ENCODE peak calls at places on chromosomes 2 and 18, in six cellular contexts. One of them, this sample, is unnamed.

GRCh38 chr2:50615296-50615695 is 416.6 kb downstream of the NRXN1 start:
- DNase-seq in neuronal stem cell: no peak
- DNase-seq in colonic mucosa: no peak
- DNase-seq in lung: no peak
- DNase-seq in lower lobe of right lung: no peak
- DNase-seq in GM12865: no peak
- DNase-seq in this sample: no peak

GRCh38 chr2:145110668-145111067 is 590.7 kb upstream of the ZEB2 start:
- DNase-seq in neuronal stem cell: no peak
- DNase-seq in colonic mucosa: no peak
- DNase-seq in lung: no peak
- DNase-seq in lower lobe of right lung: no peak
- DNase-seq in GM12865: no peak
- DNase-seq in this sample: no peak

GRCh38 chr2:43486604-43487003 is 109.2 kb downstream of the THADA start:
- DNase-seq in neuronal stem cell: no peak
- DNase-seq in colonic mucosa: no peak
- DNase-seq in lung: no peak
- DNase-seq in lower lobe of right lung: no peak
- DNase-seq in GM12865: no peak
- DNase-seq in this sample: no peak

GRCh38 chr2:55364189-55365055 is 55.2 kb downstream of the CCDC88A start:
- DNase-seq in neuronal stem cell: no peak
- DNase-seq in colonic mucosa: peak; percentile 26
- DNase-seq in lung: peak; percentile 62
- DNase-seq in lower lobe of right lung: no peak
- DNase-seq in GM12865: no peak
- DNase-seq in this sample: no peak

GRCh38 chr2:40287201-40287600 is 164.7 kb downstream of the SLC8A1 start:
- DNase-seq in neuronal stem cell: no peak
- DNase-seq in colonic mucosa: no peak
- DNase-seq in lung: no peak
- DNase-seq in lower lobe of right lung: no peak
- DNase-seq in GM12865: no peak
- DNase-seq in this sample: no peak

GRCh38 chr2:54455584-54456525 is at the start of gene SPTBN1:
- DNase-seq in neuronal stem cell: peak; percentile 86
- DNase-seq in colonic mucosa: peak; percentile 68
- DNase-seq in lung: peak; percentile 88
- DNase-seq in lower lobe of right lung: peak; percentile 91
- DNase-seq in GM12865: no peak
- DNase-seq in this sample: peak; percentile 72

GRCh38 chr2:5409925-5410360 is 282.2 kb upstream of the SOX11 start:
- DNase-seq in neuronal stem cell: peak; percentile 73
- DNase-seq in colonic mucosa: no peak
- DNase-seq in lung: no peak
- DNase-seq in lower lobe of right lung: no peak
- DNase-seq in GM12865: no peak
- DNase-seq in this sample: no peak

GRCh38 chr2:225691711-225692110 is 292.2 kb downstream of the NYAP2 start:
- DNase-seq in neuronal stem cell: no peak
- DNase-seq in colonic mucosa: no peak
- DNase-seq in lung: no peak
- DNase-seq in lower lobe of right lung: no peak
- DNase-seq in GM12865: no peak
- DNase-seq in this sample: no peak

GRCh38 chr2:24894750-24895149 is 25.3 kb downstream of the ADCY3 start:
- DNase-seq in neuronal stem cell: no peak
- DNase-seq in colonic mucosa: no peak
- DNase-seq in lung: no peak
- DNase-seq in lower lobe of right lung: no peak
- DNase-seq in GM12865: no peak
- DNase-seq in this sample: no peak

GRCh38 chr18:51624311-51624710 is 426.8 kb upstream of the MEX3C start:
- DNase-seq in neuronal stem cell: no peak
- DNase-seq in colonic mucosa: no peak
- DNase-seq in lung: no peak
- DNase-seq in lower lobe of right lung: no peak
- DNase-seq in GM12865: no peak
- DNase-seq in this sample: no peak

GRCh38 chr2:174247474-174248186 is 702 bp downstream of the OLA1 start:
- DNase-seq in neuronal stem cell: no peak
- DNase-seq in colonic mucosa: peak; percentile 44
- DNase-seq in lung: no peak
- DNase-seq in lower lobe of right lung: no peak
- DNase-seq in GM12865: peak; percentile 37
- DNase-seq in this sample: peak; percentile 53

GRCh38 chr2:205706769-205707375 is 24.6 kb downstream of the NRP2 start:
- DNase-seq in neuronal stem cell: no peak
- DNase-seq in colonic mucosa: peak; percentile 35
- DNase-seq in lung: no peak
- DNase-seq in lower lobe of right lung: peak; percentile 72
- DNase-seq in GM12865: peak; percentile 92
- DNase-seq in this sample: peak; percentile 80

GRCh38 chr18:46706968-46707367 is 49.9 kb downstream of the ST8SIA5 start:
- DNase-seq in neuronal stem cell: no peak
- DNase-seq in colonic mucosa: no peak
- DNase-seq in lung: no peak
- DNase-seq in lower lobe of right lung: no peak
- DNase-seq in GM12865: no peak
- DNase-seq in this sample: no peak

GRCh38 chr2:10043906-10044601 is 704 bp downstream of the KLF11 start:
- DNase-seq in neuronal stem cell: peak; percentile 59
- DNase-seq in colonic mucosa: peak; percentile 97
- DNase-seq in lung: peak; percentile 95
- DNase-seq in lower lobe of right lung: peak; percentile 99
- DNase-seq in GM12865: peak; percentile 96
- DNase-seq in this sample: peak; percentile 68

GRCh38 chr2:70132244-70133126 is 45.2 kb downstream of the PCBP1 start:
- DNase-seq in neuronal stem cell: no peak
- DNase-seq in colonic mucosa: peak; percentile 52
- DNase-seq in lung: no peak
- DNase-seq in lower lobe of right lung: peak; percentile 48
- DNase-seq in GM12865: peak; percentile 90
- DNase-seq in this sample: peak; percentile 86

GRCh38 chr2:181234429-181235410 is 222.5 kb upstream of the ITGA4 start:
- DNase-seq in neuronal stem cell: no peak
- DNase-seq in colonic mucosa: no peak
- DNase-seq in lung: no peak
- DNase-seq in lower lobe of right lung: no peak
- DNase-seq in GM12865: no peak
- DNase-seq in this sample: peak; percentile 34

GRCh38 chr2:120205901-120206581 is 17.2 kb downstream of the TMEM185B start:
- DNase-seq in neuronal stem cell: peak; percentile 35
- DNase-seq in colonic mucosa: peak; percentile 54
- DNase-seq in lung: no peak
- DNase-seq in lower lobe of right lung: no peak
- DNase-seq in GM12865: peak; percentile 47
- DNase-seq in this sample: peak; percentile 53

GRCh38 chr18:55444496-55444895 is 143.5 kb downstream of the TCF4 start:
- DNase-seq in neuronal stem cell: no peak
- DNase-seq in colonic mucosa: no peak
- DNase-seq in lung: no peak
- DNase-seq in lower lobe of right lung: no peak
- DNase-seq in GM12865: no peak
- DNase-seq in this sample: no peak

GRCh38 chr2:217691920-217692666 is 310.7 kb downstream of the TNS1 start:
- DNase-seq in neuronal stem cell: no peak
- DNase-seq in colonic mucosa: no peak
- DNase-seq in lung: peak; percentile 40
- DNase-seq in lower lobe of right lung: peak; percentile 66
- DNase-seq in GM12865: no peak
- DNase-seq in this sample: no peak

GRCh38 chr2:215680605-215681598 is 245.0 kb upstream of the FN1 start:
- DNase-seq in neuronal stem cell: no peak
- DNase-seq in colonic mucosa: no peak
- DNase-seq in lung: peak; percentile 49
- DNase-seq in lower lobe of right lung: no peak
- DNase-seq in GM12865: peak; percentile 37
- DNase-seq in this sample: peak; percentile 83

GRCh38 chr2:8154936-8155335 is 526.9 kb upstream of the ID2 start:
- DNase-seq in neuronal stem cell: no peak
- DNase-seq in colonic mucosa: no peak
- DNase-seq in lung: no peak
- DNase-seq in lower lobe of right lung: no peak
- DNase-seq in GM12865: peak; percentile 28
- DNase-seq in this sample: peak; percentile 17

GRCh38 chr2:165666605-165667004 is 127.4 kb downstream of the GALNT3 start:
- DNase-seq in neuronal stem cell: no peak
- DNase-seq in colonic mucosa: no peak
- DNase-seq in lung: no peak
- DNase-seq in lower lobe of right lung: no peak
- DNase-seq in GM12865: no peak
- DNase-seq in this sample: no peak
- H3K4me3 ChIP-seq in neuronal stem cell: no peak overlapping the region
- H3K4me3 ChIP-seq in colonic mucosa: no peak overlapping the region
- H3K4me3 ChIP-seq in lung: no peak overlapping the region
- H3K4me3 ChIP-seq in lower lobe of right lung: no peak overlapping the region
- H3K4me3 ChIP-seq in GM12865: no peak overlapping the region
- H3K4me3 ChIP-seq in this sample: no peak overlapping the region

DNA sequence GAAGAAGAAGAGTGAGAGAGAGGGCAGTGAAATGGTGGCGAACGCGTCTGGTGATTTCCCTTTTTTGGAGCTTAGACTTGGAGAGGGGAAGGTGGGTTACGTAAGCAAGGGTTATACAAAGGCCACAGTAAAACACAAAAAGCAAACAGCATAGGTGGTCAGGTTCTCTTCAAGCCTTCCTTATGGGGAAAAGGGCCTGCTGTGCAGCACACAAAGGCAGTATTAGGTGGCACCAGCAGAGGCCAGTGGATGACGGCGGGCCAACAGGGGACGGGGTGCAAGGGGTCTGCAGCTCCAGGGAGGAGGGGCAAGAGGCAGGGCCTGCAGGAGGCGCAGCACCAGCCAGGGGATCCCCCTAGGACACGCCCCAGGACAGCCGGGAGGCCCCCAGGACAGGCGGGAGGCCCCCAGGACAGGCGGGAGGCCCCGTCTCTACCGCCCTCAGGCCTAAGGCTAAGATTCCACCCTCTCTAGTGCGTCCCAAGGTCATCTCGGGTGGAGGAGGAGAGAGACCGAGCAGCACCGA is 32.6 kb upstream of the NPC1 start:
- DNase-seq in neuronal stem cell: peak; percentile 51
- DNase-seq in colonic mucosa: peak; percentile 46
- DNase-seq in lung: no peak
- DNase-seq in lower lobe of right lung: peak; percentile 59
- DNase-seq in GM12865: peak; percentile 36
- DNase-seq in this sample: peak; percentile 82
- H3K4me3 ChIP-seq in neuronal stem cell: peak overlapping the region; percentile 23
- H3K4me3 ChIP-seq in colonic mucosa: peak overlapping the region; percentile 31
- H3K4me3 ChIP-seq in lung: no peak overlapping the region
- H3K4me3 ChIP-seq in lower lobe of right lung: peak overlapping the region; percentile 55
- H3K4me3 ChIP-seq in GM12865: peak overlapping the region; percentile 50
- H3K4me3 ChIP-seq in this sample: peak overlapping the region; percentile 47

GRCh38 chr2:31239842-31240198 is 5.9 kb downstream of the EHD3 start:
- DNase-seq in neuronal stem cell: no peak
- DNase-seq in colonic mucosa: no peak
- DNase-seq in lung: no peak
- DNase-seq in lower lobe of right lung: no peak
- DNase-seq in GM12865: no peak
- DNase-seq in this sample: no peak

GRCh38 chr2:31238906-31239841 is 5.2 kb downstream of the EHD3 start:
- DNase-seq in neuronal stem cell: no peak
- DNase-seq in colonic mucosa: no peak
- DNase-seq in lung: no peak
- DNase-seq in lower lobe of right lung: no peak
- DNase-seq in GM12865: no peak
- DNase-seq in this sample: no peak

GRCh38 chr2:31236433-31237205 is 2.7 kb downstream of the EHD3 start:
- DNase-seq in neuronal stem cell: no peak
- DNase-seq in colonic mucosa: no peak
- DNase-seq in lung: no peak
- DNase-seq in lower lobe of right lung: no peak
- DNase-seq in GM12865: no peak
- DNase-seq in this sample: no peak

GRCh38 chr2:31237348-31238017 is 3.5 kb downstream of the EHD3 start:
- DNase-seq in neuronal stem cell: no peak
- DNase-seq in colonic mucosa: no peak
- DNase-seq in lung: no peak
- DNase-seq in lower lobe of right lung: no peak
- DNase-seq in GM12865: no peak
- DNase-seq in this sample: no peak

DNA sequence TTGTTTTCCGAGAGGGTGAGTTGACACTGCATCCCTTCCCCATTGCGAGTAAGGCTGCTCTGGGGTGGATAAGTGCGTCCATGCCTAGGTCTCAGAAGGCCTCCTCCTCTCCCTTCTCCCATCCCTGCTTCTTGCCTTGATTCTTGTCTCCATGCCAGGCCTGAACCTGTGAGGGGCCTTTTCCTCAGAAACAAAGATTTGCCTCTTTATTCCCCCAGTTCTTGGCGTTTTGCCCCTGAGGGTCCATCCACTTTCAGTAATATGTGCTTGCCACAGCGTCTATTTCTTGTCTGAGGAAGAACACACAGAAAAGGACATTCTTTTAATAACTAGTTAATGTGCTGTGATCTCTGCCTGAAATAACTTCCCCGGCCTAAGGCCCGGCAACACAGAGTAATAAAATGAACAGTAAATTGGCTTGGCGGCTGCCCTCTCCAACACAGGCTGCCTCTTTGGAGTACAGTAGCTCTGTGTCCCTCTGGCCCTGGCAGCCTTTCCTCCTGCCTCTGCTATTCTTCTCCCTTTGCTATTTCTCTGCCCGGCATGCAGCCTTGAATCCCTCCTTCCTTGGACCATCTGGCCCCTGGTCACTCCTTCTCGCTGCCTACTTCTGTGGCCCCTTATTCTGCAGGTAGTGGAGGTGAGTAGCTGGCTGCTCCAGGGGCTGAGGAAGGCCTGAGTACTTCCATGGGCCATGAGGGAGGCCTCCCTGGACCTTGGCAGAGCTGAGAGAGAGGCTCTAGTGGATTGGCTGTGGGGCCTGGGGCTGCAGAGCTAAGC is 4.4 kb downstream of the EHD3 start:
- DNase-seq in neuronal stem cell: no peak
- DNase-seq in colonic mucosa: no peak
- DNase-seq in lung: no peak
- DNase-seq in lower lobe of right lung: no peak
- DNase-seq in GM12865: no peak
- DNase-seq in this sample: no peak
- H3K4me3 ChIP-seq in neuronal stem cell: no peak overlapping the region
- H3K4me3 ChIP-seq in colonic mucosa: no peak overlapping the region
- H3K4me3 ChIP-seq in lung: no peak overlapping the region
- H3K4me3 ChIP-seq in lower lobe of right lung: no peak overlapping the region
- H3K4me3 ChIP-seq in GM12865: no peak overlapping the region
- H3K4me3 ChIP-seq in this sample: no peak overlapping the region

GRCh38 chr2:57758686-57759085 is 287.9 kb upstream of the VRK2 start:
- DNase-seq in neuronal stem cell: no peak
- DNase-seq in colonic mucosa: no peak
- DNase-seq in lung: no peak
- DNase-seq in lower lobe of right lung: no peak
- DNase-seq in GM12865: no peak
- DNase-seq in this sample: no peak

GRCh38 chr2:57759131-57759530 is 287.5 kb upstream of the VRK2 start:
- DNase-seq in neuronal stem cell: no peak
- DNase-seq in colonic mucosa: no peak
- DNase-seq in lung: no peak
- DNase-seq in lower lobe of right lung: no peak
- DNase-seq in GM12865: no peak
- DNase-seq in this sample: no peak

GRCh38 chr2:57759822-57760300 is 286.7 kb upstream of the VRK2 start:
- DNase-seq in neuronal stem cell: peak; percentile 92
- DNase-seq in colonic mucosa: peak; percentile 85
- DNase-seq in lung: peak; percentile 85
- DNase-seq in lower lobe of right lung: peak; percentile 83
- DNase-seq in GM12865: peak; percentile 85
- DNase-seq in this sample: peak; percentile 79

GRCh38 chr2:57760448-57760847 is 286.2 kb upstream of the VRK2 start:
- DNase-seq in neuronal stem cell: no peak
- DNase-seq in colonic mucosa: no peak
- DNase-seq in lung: no peak
- DNase-seq in lower lobe of right lung: no peak
- DNase-seq in GM12865: peak; percentile 59
- DNase-seq in this sample: peak; percentile 11
- H3K4me3 ChIP-seq in neuronal stem cell: peak overlapping the region; percentile 20
- H3K4me3 ChIP-seq in colonic mucosa: peak overlapping the region; percentile 13
- H3K4me3 ChIP-seq in lung: no peak overlapping the region
- H3K4me3 ChIP-seq in lower lobe of right lung: no peak overlapping the region
- H3K4me3 ChIP-seq in GM12865: peak overlapping the region; percentile 56
- H3K4me3 ChIP-seq in this sample: no peak overlapping the region